ENCODE peak calls at places on chromosome 18, in nine cellular contexts. One of them, this sample, is unnamed.

GRCh38 chr18:9838144-9838877 is 47.5 kb upstream of the TXNDC2 start:
- DNase-seq in EL: no peak
- DNase-seq in NB4: no peak
- DNase-seq in activated CD8-positive, alpha-beta memory T cell treated with anti-CD3 and anti-CD28 coated beads for 24 hours: no peak
- DNase-seq in GF-D8: no peak
- DNase-seq in iris pigment epithelial cell: peak
- DNase-seq in memory B cell: no peak
- DNase-seq in stimulated activated CD8-positive, alpha-beta memory T cell treated with anti-CD3 and anti-CD28 coated beads, Interleukin-2, amount 100 ng/mL, for 48 hours: no peak
- DNase-seq in psoas muscle: no peak
- DNase-seq in this sample: peak

GRCh38 chr18:23635283-23636040 is 27.2 kb downstream of the ANKRD29 start:
- DNase-seq in EL: no peak
- DNase-seq in NB4: peak
- DNase-seq in activated CD8-positive, alpha-beta memory T cell treated with anti-CD3 and anti-CD28 coated beads for 24 hours: no peak
- DNase-seq in GF-D8: no peak
- DNase-seq in iris pigment epithelial cell: peak
- DNase-seq in memory B cell: no peak
- DNase-seq in stimulated activated CD8-positive, alpha-beta memory T cell treated with anti-CD3 and anti-CD28 coated beads, Interleukin-2, amount 100 ng/mL, for 48 hours: no peak
- DNase-seq in psoas muscle: no peak
- DNase-seq in this sample: peak

GRCh38 chr18:23849141-23849540 is 159.9 kb downstream of the LAMA3 start:
- DNase-seq in EL: no peak
- DNase-seq in NB4: no peak
- DNase-seq in activated CD8-positive, alpha-beta memory T cell treated with anti-CD3 and anti-CD28 coated beads for 24 hours: no peak
- DNase-seq in GF-D8: no peak
- DNase-seq in iris pigment epithelial cell: no peak
- DNase-seq in memory B cell: no peak
- DNase-seq in stimulated activated CD8-positive, alpha-beta memory T cell treated with anti-CD3 and anti-CD28 coated beads, Interleukin-2, amount 100 ng/mL, for 48 hours: no peak
- DNase-seq in psoas muscle: no peak
- DNase-seq in this sample: no peak

GRCh38 chr18:57819671-57820460 is 16.8 kb upstream of the ATP8B1 start:
- DNase-seq in EL: peak
- DNase-seq in NB4: no peak
- DNase-seq in activated CD8-positive, alpha-beta memory T cell treated with anti-CD3 and anti-CD28 coated beads for 24 hours: no peak
- DNase-seq in GF-D8: no peak
- DNase-seq in iris pigment epithelial cell: peak
- DNase-seq in memory B cell: no peak
- DNase-seq in stimulated activated CD8-positive, alpha-beta memory T cell treated with anti-CD3 and anti-CD28 coated beads, Interleukin-2, amount 100 ng/mL, for 48 hours: no peak
- DNase-seq in psoas muscle: peak
- DNase-seq in this sample: peak

GRCh38 chr18:8358066-8358795 is 251.0 kb upstream of the RAB12 start:
- DNase-seq in EL: no peak
- DNase-seq in NB4: no peak
- DNase-seq in activated CD8-positive, alpha-beta memory T cell treated with anti-CD3 and anti-CD28 coated beads for 24 hours: no peak
- DNase-seq in GF-D8: no peak
- DNase-seq in iris pigment epithelial cell: no peak
- DNase-seq in memory B cell: no peak
- DNase-seq in stimulated activated CD8-positive, alpha-beta memory T cell treated with anti-CD3 and anti-CD28 coated beads, Interleukin-2, amount 100 ng/mL, for 48 hours: no peak
- DNase-seq in psoas muscle: no peak
- DNase-seq in this sample: no peak

GRCh38 chr18:53909668-53910067 is 314.8 kb downstream of the MBD2 start:
- DNase-seq in EL: peak
- DNase-seq in NB4: peak
- DNase-seq in activated CD8-positive, alpha-beta memory T cell treated with anti-CD3 and anti-CD28 coated beads for 24 hours: no peak
- DNase-seq in GF-D8: no peak
- DNase-seq in iris pigment epithelial cell: peak
- DNase-seq in memory B cell: no peak
- DNase-seq in stimulated activated CD8-positive, alpha-beta memory T cell treated with anti-CD3 and anti-CD28 coated beads, Interleukin-2, amount 100 ng/mL, for 48 hours: no peak
- DNase-seq in psoas muscle: no peak
- DNase-seq in this sample: no peak

GRCh38 chr18:36335476-36336279 is 38.2 kb downstream of the FHOD3 start:
- DNase-seq in EL: no peak
- DNase-seq in NB4: no peak
- DNase-seq in activated CD8-positive, alpha-beta memory T cell treated with anti-CD3 and anti-CD28 coated beads for 24 hours: no peak
- DNase-seq in GF-D8: no peak
- DNase-seq in iris pigment epithelial cell: no peak
- DNase-seq in memory B cell: no peak
- DNase-seq in stimulated activated CD8-positive, alpha-beta memory T cell treated with anti-CD3 and anti-CD28 coated beads, Interleukin-2, amount 100 ng/mL, for 48 hours: no peak
- DNase-seq in psoas muscle: no peak
- DNase-seq in this sample: no peak

GRCh38 chr18:26432651-26433424 is 115.5 kb downstream of the KCTD1 start:
- DNase-seq in EL: no peak
- DNase-seq in NB4: no peak
- DNase-seq in activated CD8-positive, alpha-beta memory T cell treated with anti-CD3 and anti-CD28 coated beads for 24 hours: no peak
- DNase-seq in GF-D8: no peak
- DNase-seq in iris pigment epithelial cell: no peak
- DNase-seq in memory B cell: no peak
- DNase-seq in stimulated activated CD8-positive, alpha-beta memory T cell treated with anti-CD3 and anti-CD28 coated beads, Interleukin-2, amount 100 ng/mL, for 48 hours: no peak
- DNase-seq in psoas muscle: no peak
- DNase-seq in this sample: no peak

GRCh38 chr18:58793361-58793760 is 71.3 kb upstream of the ZNF532 start:
- DNase-seq in EL: peak
- DNase-seq in NB4: no peak
- DNase-seq in activated CD8-positive, alpha-beta memory T cell treated with anti-CD3 and anti-CD28 coated beads for 24 hours: no peak
- DNase-seq in GF-D8: no peak
- DNase-seq in iris pigment epithelial cell: peak
- DNase-seq in memory B cell: no peak
- DNase-seq in stimulated activated CD8-positive, alpha-beta memory T cell treated with anti-CD3 and anti-CD28 coated beads, Interleukin-2, amount 100 ng/mL, for 48 hours: no peak
- DNase-seq in psoas muscle: peak
- DNase-seq in this sample: peak

GRCh38 chr18:50192903-50193795 is 1.8 kb downstream of the MYO5B start:
- DNase-seq in EL: no peak
- DNase-seq in NB4: no peak
- DNase-seq in activated CD8-positive, alpha-beta memory T cell treated with anti-CD3 and anti-CD28 coated beads for 24 hours: no peak
- DNase-seq in GF-D8: no peak
- DNase-seq in iris pigment epithelial cell: no peak
- DNase-seq in memory B cell: no peak
- DNase-seq in stimulated activated CD8-positive, alpha-beta memory T cell treated with anti-CD3 and anti-CD28 coated beads, Interleukin-2, amount 100 ng/mL, for 48 hours: no peak
- DNase-seq in psoas muscle: no peak
- DNase-seq in this sample: no peak

GRCh38 chr18:1092228-1092627 is 187.6 kb downstream of the ADCYAP1 start:
- DNase-seq in EL: no peak
- DNase-seq in NB4: no peak
- DNase-seq in activated CD8-positive, alpha-beta memory T cell treated with anti-CD3 and anti-CD28 coated beads for 24 hours: no peak
- DNase-seq in GF-D8: no peak
- DNase-seq in iris pigment epithelial cell: no peak
- DNase-seq in memory B cell: no peak
- DNase-seq in stimulated activated CD8-positive, alpha-beta memory T cell treated with anti-CD3 and anti-CD28 coated beads, Interleukin-2, amount 100 ng/mL, for 48 hours: no peak
- DNase-seq in psoas muscle: no peak
- DNase-seq in this sample: peak

This sample was measured in astrocyte of the hippocampus.